ENCODE peak calls at places on chromosomes 12 and 14, in five cellular contexts. F, S, B, M and I are unnamed samples. For H3K27me3, the result is how much of the 10 kb centered on the place peaks cover.

GRCh38 chr14:83744901-83745300 is 1785.0 kb upstream of the FLRT2 start:
- DNase-seq in F (no peak), B (no peak), M (no peak), S (no peak), I (no peak)

GRCh38 chr12:76455582-76456345 is 103.8 kb downstream of the OSBPL8 start:
- DNase-seq in B (peak), F (no peak), M (peak), S (no peak), I (no peak)

GRCh38 chr14:22791302-22791701 is 23.9 kb downstream of the SLC7A7 start:
- DNase-seq in B (no peak), F (no peak), M (no peak), S (no peak), I (no peak)

GRCh38 chr12:68572650-68573049 is 38.0 kb upstream of the RAP1B start:
- DNase-seq in S (no peak), M (peak), B (no peak), F (no peak), I (no peak)

GRCh38 chr14:90717916-90718315 is 98.3 kb downstream of the TTC7B start:
- DNase-seq in F (no peak), M (no peak), S (no peak), B (no peak), I (no peak)

GRCh38 chr12:108724054-108724889 is 7.0 kb downstream of the CORO1C start:
- DNase-seq in B (peak), F (no peak), M (no peak), S (no peak), I (no peak)

GRCh38 chr12:114732426-114733030 is 48.6 kb upstream of the TBX3 start:
- DNase-seq in S (no peak), M (no peak), F (no peak), B (no peak), I (no peak)

GRCh38 chr14:38233218-38233617 is 22.7 kb downstream of the CLEC14A start:
- DNase-seq in S (no peak), M (no peak), F (no peak), B (no peak), I (no peak)

GRCh38 chr12:74538491-74539258 is 1.0 kb downstream of the ATXN7L3B start:
- DNase-seq in S (no peak), F (no peak), B (no peak), M (no peak), I (no peak)

GRCh38 chr14:51942971-51943370 is 46.4 kb upstream of the RTRAF start:
- DNase-seq in F (no peak), M (no peak), B (no peak), S (no peak), I (no peak)

GRCh38 chr12:70070494-70071007 is 172.7 kb upstream of the CNOT2 start:
- DNase-seq in S (no peak), M (no peak), F (no peak), B (no peak), I (no peak)

GRCh38 chr14:78157855-78158436 is 12.2 kb upstream of the NRXN3 start:
- DNase-seq in S (no peak), M (no peak), B (no peak), F (no peak), I (no peak)

GRCh38 chr12:92270501-92270900 is 124.9 kb upstream of the BTG1 start:
- DNase-seq in B (no peak), S (no peak), F (no peak), M (no peak), I (peak)

GRCh38 chr12:67358686-67359374 is 89.7 kb downstream of the CAND1 start:
- DNase-seq in M (no peak), B (no peak), F (no peak), S (no peak), I (no peak)

GRCh38 chr12:48865141-48865440 is 579 bp downstream of the RND1 start:
- DNase-seq in F (no peak), M (no peak), S (no peak), B (peak), I (no peak)

GRCh38 chr14:70708717-70709570 is 67.2 kb downstream of the TTC9 start:
- DNase-seq in M (no peak), S (no peak), B (no peak), F (no peak), I (no peak)

GRCh38 chr12:49953146-49953545 is 2.6 kb downstream of the AQP2 start:
- DNase-seq in M (no peak), B (no peak), S (no peak), F (no peak), I (no peak)

GRCh38 chr14:20631821-20632389 is 9.6 kb downstream of the OR6S1 start:
- DNase-seq in B (peak), F (peak), M (no peak), S (no peak), I (no peak)

GRCh38 chr12:116601524-116601923 is 42.3 kb downstream of the MAP1LC3B2 start:
- DNase-seq in S (no peak), B (no peak), M (no peak), F (no peak), I (no peak)

GRCh38 chr12:57147641-57147944 is 174 bp upstream of the LRP1-AS start:
- DNase-seq in B (no peak), F (no peak), S (no peak), M (no peak), I (no peak)

GRCh38 chr14:81550001-81550642 is 16.5 kb upstream of the SEL1L start:
- DNase-seq in M (no peak), F (no peak), B (no peak), S (no peak), I (no peak)

GRCh38 chr12:29521951-29522350 is 24.5 kb upstream of the OVCH1 start:
- DNase-seq in B (no peak), F (no peak), M (no peak), S (no peak), I (no peak)

GRCh38 chr12:28104338-28104737 is 85.9 kb upstream of the CCDC91 start:
- DNase-seq in F (no peak), B (no peak), M (no peak), S (no peak), I (no peak)

GRCh38 chr12:34033628-34034296 is 11.5 kb downstream of the ALG10 start:
- DNase-seq in S (no peak), B (no peak), F (no peak), M (peak), I (no peak)

GRCh38 chr14:22594156-22594716 is 3.9 kb upstream of the ABHD4 start:
- DNase-seq in F (no peak), M (no peak), B (no peak), S (no peak), I (no peak)

GRCh38 chr14:64942531-64943111 is at the start of gene GPX2:
- DNase-seq in M (no peak), B (peak), S (no peak), F (no peak), I (peak)

GRCh38 chr12:96056646-96057455 is 21.5 kb upstream of the LTA4H start:
- DNase-seq in B (no peak), M (no peak), F (no peak), S (no peak), I (no peak)

GRCh38 chr12:6097384-6097783 is 27.1 kb downstream of the VWF start:
- DNase-seq in M (no peak), B (no peak), F (no peak), S (no peak), I (no peak)

GRCh38 chr12:58966939-58967338 is 46.6 kb upstream of the LRIG3 start:
- DNase-seq in B (no peak), F (no peak), S (no peak), M (no peak), I (no peak)

GRCh38 chr12:96249196-96250118 is 55.3 kb downstream of the ELK3 start:
- DNase-seq in F (no peak), M (no peak), S (no peak), B (no peak), I (peak)

GRCh38 chr12:46414591-46415268 is 42.2 kb upstream of the SLC38A2 start:
- DNase-seq in B (no peak), M (no peak), F (no peak), S (no peak), I (no peak)

GRCh38 chr12:32039341-32039740 is 67.3 kb upstream of the BICD1 start:
- DNase-seq in B (no peak), S (no peak), M (no peak), F (peak), I (no peak)

GRCh38 chr12:131222271-131223139 is 268.8 kb downstream of the ADGRD1 start:
- DNase-seq in S (no peak), M (no peak), F (no peak), B (no peak), I (no peak)

GRCh38 chr12:13101854-13102375 is 1.6 kb downstream of the GSG1 start:
- DNase-seq in B (peak), S (no peak), M (no peak), F (no peak), I (peak)

GRCh38 chr12:13099910-13100609 is 3.4 kb downstream of the GSG1 start:
- DNase-seq in F (no peak), S (no peak), M (no peak), B (no peak), I (peak)

GRCh38 chr12:13100610-13100881 is 2.9 kb downstream of the GSG1 start:
- DNase-seq in S (no peak), B (no peak), M (no peak), F (no peak), I (no peak)

GRCh38 chr12:13102481-13103195 is 829 bp downstream of the GSG1 start:
- DNase-seq in B (no peak), F (no peak), M (no peak), S (no peak), I (peak)

GRCh38 chr12:13100882-13101769 is 2.3 kb downstream of the GSG1 start:
- DNase-seq in B (peak), S (peak), M (peak), F (peak), I (peak)
- TF ChIP-seq POLR2A in B (peak), S (no peak), M (no peak), F (peak), I (no peak)

GRCh38 chr12:123148223-123148622 is 2.7 kb downstream of the PITPNM2 start:
- DNase-seq in M (no peak), B (no peak), S (no peak), F (no peak), I (no peak)
- H3K27me3 ChIP-seq in M (under half), B (under half), S (under half), F (under half), I (under half)

GRCh38 chr12:111446044-111446581 is 40.4 kb downstream of the SH2B3 start:
- DNase-seq in F (peak), M (no peak), B (peak), S (no peak), I (peak)

GRCh38 chr12:111445311-111446043 is 39.8 kb downstream of the SH2B3 start:
- DNase-seq in F (no peak), M (no peak), S (no peak), B (peak), I (peak)

GRCh38 chr12:111443586-111443985 is 37.9 kb downstream of the SH2B3 start:
- DNase-seq in B (peak), M (no peak), F (no peak), S (no peak), I (no peak)

GRCh38 chr12:111444314-111444705 is 38.6 kb downstream of the SH2B3 start:
- DNase-seq in B (no peak), F (no peak), S (no peak), M (no peak), I (no peak)

DNA sequence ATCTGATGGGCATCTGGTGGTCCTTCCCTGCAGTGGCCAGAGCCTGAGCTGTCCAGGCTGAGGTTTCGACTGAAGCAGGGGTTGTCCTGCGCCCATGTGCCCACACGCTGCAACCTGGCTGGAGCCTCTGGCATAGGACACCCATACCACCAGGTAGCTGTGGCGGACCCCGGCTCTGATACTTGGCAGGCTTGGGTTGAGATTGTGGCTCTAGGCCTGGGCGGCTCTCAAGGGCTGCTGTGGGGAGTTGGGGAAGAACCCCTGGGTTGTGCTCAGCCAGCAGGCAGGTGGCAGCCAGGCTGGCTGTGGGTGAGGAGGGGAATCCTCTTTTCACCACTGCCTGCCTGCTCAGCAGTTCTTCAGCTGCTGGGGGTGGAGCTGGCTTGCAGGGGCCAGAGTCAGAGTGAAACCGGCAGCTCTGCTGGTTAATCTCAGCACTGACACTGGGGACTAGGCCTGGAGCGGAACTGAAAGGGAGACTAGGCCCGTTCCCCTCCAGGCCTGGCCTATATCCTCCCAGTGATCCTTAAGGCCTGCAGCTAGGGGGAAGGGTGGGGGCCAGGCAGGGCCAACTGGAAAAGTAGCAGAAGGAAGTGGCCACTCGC is 39.1 kb downstream of the SH2B3 start:
- DNase-seq in M (no peak), F (no peak), B (peak), S (peak), I (peak)
- TF ChIP-seq CTCF in M (no peak), F (no peak), B (no peak), S (peak), I (no peak)

GRCh38 chr14:73489481-73490175 is 1.1 kb upstream of the RIOX1 start:
- DNase-seq in B (no peak), S (no peak), M (no peak), F (no peak), I (no peak)
- TF ChIP-seq POLR2A in B (no peak), S (no peak), M (no peak), F (no peak), I (no peak)

GRCh38 chr12:132615579-132616066 is 3.0 kb upstream of the P2RX2 start:
- DNase-seq in B (no peak), F (no peak), S (no peak), M (no peak), I (no peak)
- H3K27me3 ChIP-seq in B (under half), F (under half), S (under half), M (under half), I (half or more)

GRCh38 chr14:28297559-28297958 is 469.0 kb upstream of the FOXG1 start:
- DNase-seq in B (no peak), M (no peak), F (no peak), S (no peak), I (no peak)
- TF ChIP-seq CTCF in B (no peak), M (no peak), F (no peak), S (no peak), I (no peak)

DNA sequence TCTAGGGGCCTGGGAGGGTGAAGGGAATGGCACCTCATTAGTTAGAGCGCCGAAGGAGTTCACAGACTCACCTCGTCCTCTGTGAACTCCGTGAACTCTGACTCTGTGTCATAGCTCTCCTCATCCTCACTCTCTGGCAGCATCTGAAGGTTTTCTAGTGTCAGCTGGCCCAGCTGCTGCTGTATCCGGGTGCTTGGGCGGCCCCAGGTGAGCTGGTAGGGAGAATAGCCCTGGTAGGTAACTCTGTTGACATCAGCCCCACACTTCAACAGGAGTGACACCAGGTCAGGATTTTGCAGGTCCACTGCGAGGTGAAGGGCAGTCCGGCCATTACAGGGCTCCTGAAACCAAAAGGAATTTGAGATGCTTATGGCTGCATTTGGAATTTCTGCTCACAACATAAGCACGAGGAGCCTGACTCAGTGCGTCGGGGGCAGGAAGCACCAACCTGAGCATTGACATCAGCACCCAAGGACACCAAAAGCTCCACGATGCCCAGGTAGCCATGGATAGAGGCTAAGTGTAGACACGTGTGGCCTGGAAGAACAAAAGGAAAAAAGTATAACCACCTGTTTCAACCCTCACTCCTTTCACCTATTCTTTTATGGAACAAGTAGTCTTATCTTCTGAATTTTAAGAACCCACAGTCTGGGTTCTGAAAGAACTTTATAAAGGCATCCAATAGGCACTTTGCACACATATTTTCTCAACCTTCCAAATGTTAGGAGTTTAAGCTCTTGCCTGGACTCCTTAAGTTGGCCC is 2.0 kb downstream of the NFKBIA start:
- DNase-seq in S (no peak), B (peak), F (no peak), M (no peak), I (no peak)
- TF ChIP-seq POLR2A in S (no peak), B (no peak), F (no peak), M (no peak), I (no peak)

GRCh38 chr12:9798008-9798619 is 29.2 kb upstream of the KLRF1 start:
- DNase-seq in B (peak), F (no peak), S (peak), M (peak), I (no peak)
- H3K27me3 ChIP-seq in B (under half), F (under half), S (under half), M (under half), I (under half)

DNA sequence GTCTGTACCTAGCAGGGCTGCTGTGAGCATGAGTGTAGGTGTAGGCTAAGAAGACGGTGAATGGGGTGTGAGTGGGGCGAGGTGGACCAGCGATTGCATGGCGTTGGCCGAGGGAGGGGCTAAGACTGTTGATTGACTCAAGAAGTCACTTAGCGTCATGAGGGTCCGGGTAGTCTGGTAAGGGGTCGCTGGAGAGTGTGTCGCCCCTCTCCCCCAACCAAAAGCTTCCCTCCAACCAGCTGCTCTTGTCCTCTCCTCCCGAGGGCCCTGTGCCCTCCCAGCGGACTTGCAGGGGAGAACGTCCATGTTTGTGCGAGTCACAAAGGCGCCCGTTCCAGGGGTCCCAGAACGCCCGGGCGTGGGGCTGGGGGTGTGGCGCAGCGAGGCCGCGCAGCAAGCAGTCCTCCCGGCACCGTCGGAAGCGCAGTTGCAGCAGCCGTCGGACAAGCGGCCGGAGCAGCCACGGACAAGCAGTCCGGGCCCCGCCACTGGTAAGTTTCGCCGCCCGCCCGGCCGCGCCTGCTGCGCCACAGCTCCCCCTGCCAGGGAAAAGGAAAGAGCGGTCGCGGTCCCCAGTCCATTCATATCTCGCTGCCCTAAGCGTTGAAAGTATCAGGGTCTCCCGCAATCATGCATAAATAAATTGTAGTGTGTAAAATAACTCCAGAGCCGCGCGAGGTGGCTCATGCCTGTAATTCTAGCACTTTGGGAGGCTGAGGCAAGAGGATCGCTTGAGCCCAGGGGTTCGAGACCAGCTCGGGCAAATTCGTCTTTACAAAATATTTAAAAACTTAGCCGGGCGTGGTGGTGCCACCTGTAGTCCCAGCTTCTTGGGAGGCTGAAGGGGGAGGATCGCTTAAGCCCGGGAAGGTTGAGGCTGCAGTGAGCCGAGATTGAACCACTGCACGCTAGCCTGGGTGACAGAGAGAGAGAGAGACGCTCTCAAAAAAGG is at the start of gene CCDC63:
- DNase-seq in M (peak), F (peak), S (no peak), B (peak), I (no peak)
- TF ChIP-seq CTCF in M (peak), F (no peak), S (peak), B (peak), I (peak)

DNA sequence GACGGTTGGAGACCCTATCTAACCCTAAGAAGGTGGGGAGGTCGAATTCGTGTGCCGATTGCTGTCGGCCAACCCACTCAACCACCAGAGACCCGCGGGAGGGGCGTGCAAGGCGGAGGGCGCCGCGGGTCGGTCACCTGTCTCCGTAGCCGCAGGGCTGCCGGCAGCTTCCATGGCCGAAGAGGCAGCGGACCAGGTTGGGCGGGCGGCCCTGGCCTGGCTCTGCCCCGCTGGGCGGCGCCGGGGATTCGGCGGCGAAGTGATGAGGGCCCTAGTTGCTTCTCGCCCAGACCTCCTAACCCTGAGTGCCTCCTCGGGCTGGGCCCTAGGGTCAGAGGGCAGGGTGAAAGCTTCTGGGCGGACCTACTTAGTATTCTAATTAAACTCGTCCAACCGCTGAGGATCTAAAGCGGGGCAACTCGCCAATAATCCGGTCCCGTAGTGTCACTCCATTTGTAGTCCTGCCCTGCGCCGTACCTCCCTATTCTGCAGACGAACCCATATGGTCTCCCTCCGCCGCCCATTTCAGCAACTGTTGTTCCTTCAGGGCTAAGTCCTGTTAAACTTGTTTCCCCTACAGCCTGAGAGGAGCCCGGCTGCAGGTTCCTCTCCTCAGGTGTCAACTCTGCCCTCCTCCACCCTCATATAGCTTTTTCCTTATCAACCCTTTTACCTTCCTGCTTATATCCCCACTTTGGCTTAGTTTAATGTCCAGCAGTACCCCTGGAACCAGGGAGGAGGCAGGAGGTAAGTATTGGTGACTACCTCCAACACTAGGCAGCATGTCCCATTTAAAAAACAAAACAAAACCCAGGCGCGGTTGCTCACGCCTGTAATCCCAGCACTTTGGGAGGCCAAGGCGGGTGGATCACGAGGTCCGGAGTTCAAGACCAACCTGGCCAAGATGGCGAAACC is at the start of gene PYM1:
- DNase-seq in M (peak), B (peak), S (peak), F (peak), I (peak)
- TF ChIP-seq POLR2A in M (peak), B (peak), S (peak), F (peak), I (peak)